ENCODE peak calls at places on chromosomes 12 and 14, in five cellular contexts. One of them, this sample, is unnamed.
A peak's percentile ranks its signal among the peaks of the same experiment; 100 is the strongest.

GRCh38 chr12:113620437-113620976 is 148.8 kb upstream of the LHX5 start:
- ATAC-seq in IMR-90: no peak
- ATAC-seq in T-helper 17 cell: no peak
- ATAC-seq in HCT116: no peak
- ATAC-seq in central memory CD8-positive, alpha-beta T cell: no peak
- ATAC-seq in this sample: no peak

GRCh38 chr14:69038449-69039286 is 59.6 kb upstream of the ACTN1 start:
- ATAC-seq in IMR-90: peak; percentile 30
- ATAC-seq in T-helper 17 cell: no peak
- ATAC-seq in HCT116: peak; percentile 30
- ATAC-seq in central memory CD8-positive, alpha-beta T cell: no peak
- ATAC-seq in this sample: peak; percentile 84

GRCh38 chr14:99534863-99535262 is 53.7 kb downstream of the CCNK start:
- ATAC-seq in IMR-90: no peak
- ATAC-seq in T-helper 17 cell: no peak
- ATAC-seq in HCT116: no peak
- ATAC-seq in central memory CD8-positive, alpha-beta T cell: no peak
- ATAC-seq in this sample: peak; percentile 71

GRCh38 chr14:37185670-37186069 is 12.1 kb upstream of the MIPOL1 start:
- ATAC-seq in IMR-90: no peak
- ATAC-seq in T-helper 17 cell: no peak
- ATAC-seq in HCT116: no peak
- ATAC-seq in central memory CD8-positive, alpha-beta T cell: no peak
- ATAC-seq in this sample: no peak

GRCh38 chr12:58443981-58444371 is 476.3 kb downstream of the LRIG3 start:
- ATAC-seq in IMR-90: peak; percentile 67
- ATAC-seq in T-helper 17 cell: no peak
- ATAC-seq in HCT116: no peak
- ATAC-seq in central memory CD8-positive, alpha-beta T cell: no peak
- ATAC-seq in this sample: peak; percentile 70

GRCh38 chr12:91948504-91948903 is 197.1 kb downstream of the BTG1 start:
- ATAC-seq in IMR-90: no peak
- ATAC-seq in T-helper 17 cell: peak; percentile 57
- ATAC-seq in HCT116: no peak
- ATAC-seq in central memory CD8-positive, alpha-beta T cell: peak; percentile 40
- ATAC-seq in this sample: no peak

GRCh38 chr14:67940894-67941455 is 121.4 kb downstream of the RAD51B start:
- ATAC-seq in IMR-90: peak; percentile 61
- ATAC-seq in T-helper 17 cell: no peak
- ATAC-seq in HCT116: peak; percentile 60
- ATAC-seq in central memory CD8-positive, alpha-beta T cell: no peak
- ATAC-seq in this sample: peak; percentile 69

GRCh38 chr12:112169086-112169872 is 43.9 kb downstream of the TRAFD1 start:
- ATAC-seq in IMR-90: no peak
- ATAC-seq in T-helper 17 cell: no peak
- ATAC-seq in HCT116: no peak
- ATAC-seq in central memory CD8-positive, alpha-beta T cell: no peak
- ATAC-seq in this sample: no peak

GRCh38 chr14:76193696-76194095 is 42.0 kb downstream of the GPATCH2L start:
- ATAC-seq in IMR-90: peak; percentile 73
- ATAC-seq in T-helper 17 cell: no peak
- ATAC-seq in HCT116: no peak
- ATAC-seq in central memory CD8-positive, alpha-beta T cell: no peak
- ATAC-seq in this sample: no peak

GRCh38 chr12:114783176-114783575 is 99.2 kb upstream of the TBX3 start:
- ATAC-seq in IMR-90: peak; percentile 42
- ATAC-seq in T-helper 17 cell: no peak
- ATAC-seq in HCT116: no peak
- ATAC-seq in central memory CD8-positive, alpha-beta T cell: no peak
- ATAC-seq in this sample: no peak

GRCh38 chr12:93317227-93317626 is 60.5 kb upstream of the NUDT4 start:
- ATAC-seq in IMR-90: no peak
- ATAC-seq in T-helper 17 cell: no peak
- ATAC-seq in HCT116: no peak
- ATAC-seq in central memory CD8-positive, alpha-beta T cell: no peak
- ATAC-seq in this sample: no peak

GRCh38 chr14:104871145-104871655 is 6.1 kb downstream of the CEP170B start:
- ATAC-seq in IMR-90: no peak
- ATAC-seq in T-helper 17 cell: no peak
- ATAC-seq in HCT116: no peak
- ATAC-seq in central memory CD8-positive, alpha-beta T cell: no peak
- ATAC-seq in this sample: no peak

GRCh38 chr12:53530920-53531319 is 23.6 kb upstream of the NPFF start:
- ATAC-seq in IMR-90: peak; percentile 96
- ATAC-seq in T-helper 17 cell: no peak
- ATAC-seq in HCT116: peak; percentile 81
- ATAC-seq in central memory CD8-positive, alpha-beta T cell: no peak
- ATAC-seq in this sample: peak; percentile 28

GRCh38 chr12:12272869-12273268 is 6.0 kb upstream of the LRP6 start:
- ATAC-seq in IMR-90: peak; percentile 80
- ATAC-seq in T-helper 17 cell: no peak
- ATAC-seq in HCT116: no peak
- ATAC-seq in central memory CD8-positive, alpha-beta T cell: no peak
- ATAC-seq in this sample: peak; percentile 69

GRCh38 chr12:7959278-7960063 is 23.5 kb upstream of the SLC2A3 start:
- ATAC-seq in IMR-90: no peak
- ATAC-seq in T-helper 17 cell: peak; percentile 51
- ATAC-seq in HCT116: no peak
- ATAC-seq in central memory CD8-positive, alpha-beta T cell: peak; percentile 35
- ATAC-seq in this sample: no peak

GRCh38 chr14:68193970-68194634 is 374.5 kb downstream of the RAD51B start:
- ATAC-seq in IMR-90: peak; percentile 14
- ATAC-seq in T-helper 17 cell: no peak
- ATAC-seq in HCT116: no peak
- ATAC-seq in central memory CD8-positive, alpha-beta T cell: no peak
- ATAC-seq in this sample: no peak

GRCh38 chr12:69388371-69388770 is 28.8 kb downstream of the YEATS4 start:
- ATAC-seq in IMR-90: peak; percentile 81
- ATAC-seq in T-helper 17 cell: no peak
- ATAC-seq in HCT116: peak; percentile 72
- ATAC-seq in central memory CD8-positive, alpha-beta T cell: no peak
- ATAC-seq in this sample: peak; percentile 91

GRCh38 chr12:80778005-80778541 is 61.4 kb downstream of the MYF5 start:
- ATAC-seq in IMR-90: peak; percentile 92
- ATAC-seq in T-helper 17 cell: no peak
- ATAC-seq in HCT116: peak; percentile 76
- ATAC-seq in central memory CD8-positive, alpha-beta T cell: no peak
- ATAC-seq in this sample: peak; percentile 95